ENCODE peak calls at places on chromosomes 2 and 18, in nine cellular contexts. Q, C, L, R, J, V, X, I and E are unnamed samples.

GRCh38 chr2:112646791-112647720 is 1.3 kb downstream of the SLC20A1 start:
- DNase-seq in Q (no peak), C (no peak), L (no peak), R (no peak), J (peak; percentile 53), V (no peak), X (no peak), I (no peak), E (no peak)

GRCh38 chr18:45825258-45825744 is at the start of gene SIGLEC15:
- DNase-seq in Q (no peak), C (peak; percentile 29), L (no peak), R (no peak), J (no peak), V (no peak), X (no peak), I (no peak), E (no peak)

GRCh38 chr2:27663160-27663462 is 303 bp downstream of the SUPT7L start:
- DNase-seq in Q (peak; percentile 65), C (no peak), L (no peak), R (peak; percentile 85), J (no peak), V (no peak), X (peak; percentile 88), I (no peak), E (no peak)

GRCh38 chr2:155485141-155485842 is 786.8 kb downstream of the KCNJ3 start:
- DNase-seq in Q (no peak), C (no peak), L (no peak), R (no peak), J (no peak), V (no peak), X (no peak), I (no peak), E (no peak)

GRCh38 chr18:7793100-7793499 is 226.0 kb downstream of the PTPRM start:
- DNase-seq in Q (no peak), C (no peak), L (no peak), R (no peak), J (no peak), V (no peak), X (no peak), I (no peak), E (no peak)

GRCh38 chr2:149094217-149095015 is 55.9 kb downstream of the LYPD6B start:
- DNase-seq in Q (no peak), C (peak; percentile 86), L (no peak), R (no peak), J (peak; percentile 15), V (no peak), X (no peak), I (no peak), E (peak; percentile 82)

GRCh38 chr2:37768491-37768925 is 97.1 kb upstream of the CDC42EP3 start:
- DNase-seq in Q (no peak), C (peak; percentile 98), L (peak; percentile 74), R (no peak), J (no peak), V (no peak), X (no peak), I (no peak), E (peak; percentile 97)

GRCh38 chr2:207394812-207395534 is 134.8 kb upstream of the CREB1 start:
- DNase-seq in Q (no peak), C (peak; percentile 99), L (no peak), R (no peak), J (no peak), V (peak; percentile 97), X (no peak), I (no peak), E (peak; percentile 100)

GRCh38 chr18:58661423-58661822 is 9.8 kb upstream of the MALT1 start:
- DNase-seq in Q (no peak), C (no peak), L (no peak), R (no peak), J (peak; percentile 13), V (no peak), X (no peak), I (no peak), E (no peak)

GRCh38 chr18:79436556-79437275 is 41.0 kb downstream of the NFATC1 start:
- DNase-seq in Q (no peak), C (no peak), L (no peak), R (no peak), J (no peak), V (no peak), X (no peak), I (no peak), E (no peak)

GRCh38 chr2:22497789-22498188 is 887.2 kb upstream of the KLHL29 start:
- DNase-seq in Q (no peak), C (no peak), L (no peak), R (no peak), J (no peak), V (no peak), X (no peak), I (no peak), E (no peak)

GRCh38 chr2:42328923-42329322 is 32.1 kb downstream of the COX7A2L start:
- DNase-seq in Q (no peak), C (no peak), L (no peak), R (no peak), J (no peak), V (no peak), X (no peak), I (no peak), E (no peak)

GRCh38 chr2:26469092-26469710 is 8.7 kb downstream of the OTOF start:
- DNase-seq in Q (no peak), C (peak; percentile 39), L (no peak), R (peak; percentile 77), J (peak; percentile 79), V (peak; percentile 74), X (no peak), I (peak; percentile 80), E (peak; percentile 14)

GRCh38 chr2:218290316-218291261 is 1.7 kb downstream of the TMBIM1 start:
- DNase-seq in Q (no peak), C (no peak), L (no peak), R (no peak), J (no peak), V (no peak), X (no peak), I (no peak), E (no peak)

GRCh38 chr2:176907341-176907740 is 305.3 kb upstream of the HNRNPA3 start:
- DNase-seq in Q (no peak), C (no peak), L (no peak), R (no peak), J (no peak), V (no peak), X (no peak), I (no peak), E (no peak)

GRCh38 chr18:69380324-69380723 is 20.4 kb upstream of the DOK6 start:
- DNase-seq in Q (no peak), C (no peak), L (no peak), R (no peak), J (no peak), V (no peak), X (no peak), I (no peak), E (no peak)
- H3K27ac ChIP-seq in Q (no peak overlapping the region), C (no peak overlapping the region), L (no peak overlapping the region), R (no peak overlapping the region), J (no peak overlapping the region), V (no peak overlapping the region), X (no peak overlapping the region), I (no peak overlapping the region), E (no peak overlapping the region)

GRCh38 chr2:127347000-127347399 is 40.8 kb downstream of the MAP3K2 start:
- DNase-seq in Q (no peak), C (no peak), L (no peak), R (no peak), J (no peak), V (no peak), X (no peak), I (no peak), E (no peak)

GRCh38 chr2:127342101-127342500 is 45.7 kb downstream of the MAP3K2 start:
- DNase-seq in Q (no peak), C (peak; percentile 23), L (no peak), R (no peak), J (no peak), V (no peak), X (no peak), I (no peak), E (no peak)

GRCh38 chr2:127348421-127349000 is 39.3 kb downstream of the MAP3K2 start:
- DNase-seq in Q (no peak), C (no peak), L (no peak), R (no peak), J (no peak), V (no peak), X (no peak), I (no peak), E (no peak)

GRCh38 chr2:127347734-127348392 is 39.9 kb downstream of the MAP3K2 start:
- DNase-seq in Q (no peak), C (no peak), L (no peak), R (no peak), J (no peak), V (no peak), X (no peak), I (no peak), E (no peak)

DNA sequence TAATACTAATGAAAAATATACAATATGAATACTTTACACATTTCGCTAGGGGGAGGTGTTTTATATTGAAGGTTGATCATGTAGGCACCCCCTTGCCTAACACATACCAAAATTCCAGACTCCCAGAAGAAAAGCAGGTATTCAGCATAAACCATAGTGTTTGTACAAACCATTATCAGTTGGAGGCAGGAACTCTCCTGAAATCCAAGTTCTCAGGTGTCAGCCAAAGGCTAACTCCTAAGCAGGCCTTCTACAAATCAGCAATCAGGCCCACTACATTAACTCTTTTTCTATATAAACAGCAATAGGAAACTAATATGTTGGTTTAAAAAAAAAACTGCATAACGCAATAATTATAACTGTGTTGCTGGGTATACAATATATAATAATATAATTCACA is 44.5 kb downstream of the MAP3K2 start:
- DNase-seq in Q (no peak), C (no peak), L (no peak), R (no peak), J (no peak), V (no peak), X (no peak), I (no peak), E (no peak)
- TF ChIP-seq CTCF in Q (no peak), C (no peak), L (no peak), R (no peak), J (no peak), V (no peak), X (no peak), I (no peak), E (no peak)

GRCh38 chr2:119423811-119424210 is 7.8 kb upstream of the TMEM37 start:
- DNase-seq in Q (no peak), C (no peak), L (no peak), R (no peak), J (no peak), V (no peak), X (no peak), I (no peak), E (no peak)
- H3K27ac ChIP-seq in Q (no peak overlapping the region), C (no peak overlapping the region), L (no peak overlapping the region), R (no peak overlapping the region), J (no peak overlapping the region), V (no peak overlapping the region), X (no peak overlapping the region), I (no peak overlapping the region), E (no peak overlapping the region)

DNA sequence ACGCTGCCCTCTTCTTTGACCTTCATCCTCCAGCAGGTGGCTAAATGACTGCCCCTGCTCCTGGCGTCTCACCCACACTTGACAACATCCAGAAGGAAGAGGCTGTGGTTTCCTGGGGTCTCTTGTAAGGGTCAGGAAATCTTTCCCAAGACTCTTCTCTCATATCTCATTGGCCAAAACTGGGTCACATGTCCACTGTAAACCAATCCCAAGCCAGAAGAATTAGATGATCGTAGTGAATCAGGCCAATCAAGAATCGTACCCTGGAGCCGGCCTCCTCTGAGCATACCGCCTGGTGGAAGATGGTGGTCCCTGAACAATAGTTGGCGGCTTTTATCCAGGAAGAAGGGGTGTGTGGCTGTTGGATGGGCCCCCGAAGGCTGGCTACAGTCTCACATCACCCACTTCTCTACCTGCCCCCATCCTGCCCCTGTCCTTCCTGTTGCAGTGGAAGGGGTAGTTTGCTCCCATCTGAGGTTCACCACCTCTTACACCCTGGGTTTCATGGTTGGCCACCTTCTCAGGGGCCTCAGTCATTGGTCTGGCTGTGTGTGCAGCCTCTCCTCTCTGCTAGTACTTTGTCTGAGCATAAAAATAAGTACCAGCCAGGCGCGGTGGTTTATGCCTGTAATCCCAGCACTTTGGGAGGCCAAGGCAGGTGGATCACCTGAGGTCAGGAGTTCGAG is 3.8 kb downstream of the SAG start:
- DNase-seq in Q (no peak), C (no peak), L (no peak), R (no peak), J (no peak), V (no peak), X (no peak), I (no peak), E (no peak)
- TF ChIP-seq CTCF in Q (no peak), C (no peak), L (no peak), R (no peak), J (no peak), V (no peak), X (no peak), I (peak; percentile 19), E (no peak)